ENCODE peak calls at places on chromosome 22, in six cellular contexts. R is iPS-NIHi11; O is HuH-7; E is activated naive CD8-positive, alpha-beta T cell treated with anti-CD3 and anti-CD28 coated beads, Interleukin-2, amount 50 U/mL, for 16 hours; G is astrocyte of the spinal cord; Q is body of pancreas. L is an unnamed sample.

GRCh38 chr22:20231499-20232236 is 36.5 kb downstream of the RTN4R start:
- DNase-seq in O (no peak), E (no peak), R (no peak), G (no peak), Q (no peak), L (no peak)

GRCh38 chr22:23100124-23100801 is 29.9 kb downstream of the GNAZ start:
- DNase-seq in O (no peak), G (no peak), R (no peak), Q (no peak), E (no peak), L (no peak)

GRCh38 chr22:42300286-42301071 is 30.0 kb upstream of the TCF20 start:
- DNase-seq in O (no peak), Q (no peak), R (no peak), E (no peak), G (no peak), L (no peak)

GRCh38 chr22:30214703-30215405 is 31.7 kb downstream of the LIF start:
- DNase-seq in R (no peak), G (no peak), E (no peak), O (no peak), Q (no peak), L (no peak)

GRCh38 chr22:23984430-23984829 is 4.5 kb downstream of the GSTT2 start:
- DNase-seq in E (peak; percentile 62), Q (peak; percentile 70), R (peak; percentile 18), G (peak; percentile 11), O (peak; percentile 59), L (peak; percentile 55)

GRCh38 chr22:44024288-44024908 is at the start of gene PARVB:
- DNase-seq in E (no peak), G (no peak), Q (peak; percentile 34), O (peak; percentile 36), R (peak; percentile 67), L (no peak)

GRCh38 chr22:32617883-32618282 is 143.3 kb downstream of the FBXO7 start:
- DNase-seq in O (no peak), Q (no peak), R (no peak), E (no peak), G (no peak), L (no peak)

GRCh38 chr22:23763579-23764331 is 965 bp downstream of the C22orf15 start:
- DNase-seq in E (no peak), O (no peak), G (no peak), Q (no peak), R (no peak), L (no peak)

GRCh38 chr22:27399161-27399560 is 402.4 kb downstream of the MN1 start:
- DNase-seq in Q (no peak), O (no peak), G (no peak), E (no peak), R (no peak), L (no peak)

GRCh38 chr22:29702025-29702930 is 17.5 kb upstream of the CABP7 start:
- DNase-seq in G (no peak), O (no peak), Q (no peak), E (no peak), R (no peak), L (no peak)

L was measured in trophoblast cell.